ENCODE peak calls at places on chromosomes 3 and 15, in seven cellular contexts. One of them, this sample, is unnamed.
A peak's percentile ranks its signal among the peaks of the same experiment; 100 is the strongest.

GRCh38 chr3:26712211-26713026 is 89.8 kb downstream of the LRRC3B start:
- DNase-seq in spleen: no peak
- DNase-seq in cardiac muscle cell: peak; percentile 85
- DNase-seq in RWPE1: peak; percentile 7
- DNase-seq in right lobe of liver: no peak
- DNase-seq in mammary epithelial cell: peak; percentile 11
- DNase-seq in pancreas: no peak
- DNase-seq in this sample: peak; percentile 72

GRCh38 chr3:38960953-38961622 is 90.7 kb downstream of the SCN11A start:
- DNase-seq in right lobe of liver: no peak
- DNase-seq in spleen: no peak
- DNase-seq in pancreas: peak; percentile 53
- DNase-seq in mammary epithelial cell: peak; percentile 24
- DNase-seq in cardiac muscle cell: peak; percentile 50
- DNase-seq in RWPE1: peak; percentile 26
- DNase-seq in this sample: peak; percentile 23

GRCh38 chr3:111769965-111770364 is 89.1 kb upstream of the PHLDB2 start:
- DNase-seq in spleen: no peak
- DNase-seq in pancreas: no peak
- DNase-seq in right lobe of liver: no peak
- DNase-seq in cardiac muscle cell: no peak
- DNase-seq in mammary epithelial cell: no peak
- DNase-seq in RWPE1: no peak
- DNase-seq in this sample: no peak

GRCh38 chr15:97036301-97036700 is 705.8 kb downstream of the NR2F2 start:
- DNase-seq in mammary epithelial cell: no peak
- DNase-seq in pancreas: no peak
- DNase-seq in cardiac muscle cell: no peak
- DNase-seq in spleen: no peak
- DNase-seq in right lobe of liver: no peak
- DNase-seq in RWPE1: no peak
- DNase-seq in this sample: no peak

GRCh38 chr3:33071946-33072345 is 25.0 kb downstream of the GLB1 start:
- DNase-seq in RWPE1: no peak
- DNase-seq in right lobe of liver: no peak
- DNase-seq in mammary epithelial cell: no peak
- DNase-seq in pancreas: no peak
- DNase-seq in cardiac muscle cell: no peak
- DNase-seq in spleen: no peak
- DNase-seq in this sample: peak; percentile 45

GRCh38 chr3:56366641-56366984 is 101.7 kb downstream of the ERC2 start:
- DNase-seq in mammary epithelial cell: no peak
- DNase-seq in right lobe of liver: no peak
- DNase-seq in RWPE1: no peak
- DNase-seq in cardiac muscle cell: no peak
- DNase-seq in spleen: no peak
- DNase-seq in pancreas: no peak
- DNase-seq in this sample: no peak

GRCh38 chr15:22956980-22957264 is 23.2 kb downstream of the CYFIP1 start:
- DNase-seq in RWPE1: no peak
- DNase-seq in pancreas: no peak
- DNase-seq in spleen: peak; percentile 65
- DNase-seq in right lobe of liver: no peak
- DNase-seq in cardiac muscle cell: no peak
- DNase-seq in mammary epithelial cell: no peak
- DNase-seq in this sample: no peak

GRCh38 chr3:117234321-117234720 is 524.7 kb downstream of the TUSC7 start:
- DNase-seq in mammary epithelial cell: no peak
- DNase-seq in RWPE1: no peak
- DNase-seq in right lobe of liver: no peak
- DNase-seq in cardiac muscle cell: no peak
- DNase-seq in spleen: no peak
- DNase-seq in pancreas: no peak
- DNase-seq in this sample: no peak

GRCh38 chr15:75836953-75837321 is 6.3 kb upstream of the UBE2Q2 start:
- DNase-seq in spleen: no peak
- DNase-seq in pancreas: no peak
- DNase-seq in mammary epithelial cell: peak; percentile 82
- DNase-seq in RWPE1: peak; percentile 57
- DNase-seq in cardiac muscle cell: no peak
- DNase-seq in right lobe of liver: no peak
- DNase-seq in this sample: peak; percentile 26

GRCh38 chr3:106485202-106485601 is 616.4 kb upstream of the CBLB start:
- DNase-seq in spleen: no peak
- DNase-seq in mammary epithelial cell: no peak
- DNase-seq in pancreas: no peak
- DNase-seq in right lobe of liver: no peak
- DNase-seq in RWPE1: no peak
- DNase-seq in cardiac muscle cell: no peak
- DNase-seq in this sample: no peak

GRCh38 chr15:93980149-93980911 is 251.0 kb upstream of the MCTP2 start:
- DNase-seq in cardiac muscle cell: no peak
- DNase-seq in mammary epithelial cell: no peak
- DNase-seq in right lobe of liver: no peak
- DNase-seq in RWPE1: no peak
- DNase-seq in spleen: no peak
- DNase-seq in pancreas: no peak
- DNase-seq in this sample: no peak

GRCh38 chr15:89772933-89773583 is 3.1 kb upstream of the MESP2 start:
- DNase-seq in mammary epithelial cell: peak; percentile 58
- DNase-seq in RWPE1: no peak
- DNase-seq in cardiac muscle cell: no peak
- DNase-seq in spleen: no peak
- DNase-seq in pancreas: no peak
- DNase-seq in right lobe of liver: no peak
- DNase-seq in this sample: peak; percentile 25

GRCh38 chr15:90646662-90647305 is 70.4 kb upstream of the BLM start:
- DNase-seq in right lobe of liver: no peak
- DNase-seq in mammary epithelial cell: no peak
- DNase-seq in RWPE1: no peak
- DNase-seq in spleen: no peak
- DNase-seq in pancreas: no peak
- DNase-seq in cardiac muscle cell: no peak
- DNase-seq in this sample: no peak

GRCh38 chr15:70152070-70152480 is 54.4 kb upstream of the TLE3 start:
- DNase-seq in RWPE1: no peak
- DNase-seq in pancreas: peak; percentile 83
- DNase-seq in cardiac muscle cell: no peak
- DNase-seq in right lobe of liver: no peak
- DNase-seq in spleen: no peak
- DNase-seq in mammary epithelial cell: no peak
- DNase-seq in this sample: peak; percentile 64

GRCh38 chr3:153038779-153039178 is 123.2 kb upstream of the RAP2B start:
- DNase-seq in mammary epithelial cell: peak; percentile 56
- DNase-seq in spleen: no peak
- DNase-seq in pancreas: no peak
- DNase-seq in right lobe of liver: no peak
- DNase-seq in RWPE1: no peak
- DNase-seq in cardiac muscle cell: no peak
- DNase-seq in this sample: no peak

GRCh38 chr3:123075359-123075758 is 8.5 kb downstream of the PDIA5 start:
- DNase-seq in right lobe of liver: no peak
- DNase-seq in cardiac muscle cell: no peak
- DNase-seq in mammary epithelial cell: peak; percentile 54
- DNase-seq in pancreas: no peak
- DNase-seq in RWPE1: no peak
- DNase-seq in spleen: no peak
- DNase-seq in this sample: no peak

GRCh38 chr3:132785292-132785691 is 63.1 kb upstream of the NPHP3 start:
- DNase-seq in pancreas: no peak
- DNase-seq in cardiac muscle cell: no peak
- DNase-seq in RWPE1: no peak
- DNase-seq in spleen: no peak
- DNase-seq in right lobe of liver: no peak
- DNase-seq in mammary epithelial cell: peak; percentile 60
- DNase-seq in this sample: no peak

GRCh38 chr3:197021729-197022404 is 7.8 kb downstream of the MELTF start:
- DNase-seq in mammary epithelial cell: no peak
- DNase-seq in pancreas: no peak
- DNase-seq in cardiac muscle cell: no peak
- DNase-seq in spleen: peak; percentile 47
- DNase-seq in right lobe of liver: no peak
- DNase-seq in RWPE1: no peak
- DNase-seq in this sample: no peak

GRCh38 chr3:190038050-190038631 is 82.6 kb downstream of the P3H2 start:
- DNase-seq in spleen: no peak
- DNase-seq in RWPE1: peak; percentile 94
- DNase-seq in right lobe of liver: no peak
- DNase-seq in mammary epithelial cell: peak; percentile 95
- DNase-seq in pancreas: no peak
- DNase-seq in cardiac muscle cell: peak; percentile 76
- DNase-seq in this sample: no peak

GRCh38 chr3:183494341-183494740 is 61.2 kb downstream of the KLHL6 start:
- DNase-seq in RWPE1: no peak
- DNase-seq in right lobe of liver: no peak
- DNase-seq in pancreas: no peak
- DNase-seq in spleen: no peak
- DNase-seq in mammary epithelial cell: no peak
- DNase-seq in cardiac muscle cell: no peak
- DNase-seq in this sample: no peak

GRCh38 chr3:8931342-8931741 is 31.9 kb downstream of the RAD18 start:
- DNase-seq in cardiac muscle cell: no peak
- DNase-seq in mammary epithelial cell: peak; percentile 10
- DNase-seq in RWPE1: no peak
- DNase-seq in pancreas: no peak
- DNase-seq in right lobe of liver: no peak
- DNase-seq in spleen: no peak
- DNase-seq in this sample: peak; percentile 24

GRCh38 chr3:47018269-47018611 is 38.8 kb downstream of the NBEAL2 start:
- DNase-seq in mammary epithelial cell: no peak
- DNase-seq in cardiac muscle cell: no peak
- DNase-seq in RWPE1: no peak
- DNase-seq in right lobe of liver: no peak
- DNase-seq in spleen: no peak
- DNase-seq in pancreas: no peak
- DNase-seq in this sample: no peak

GRCh38 chr3:47016086-47016933 is 36.8 kb downstream of the NBEAL2 start:
- DNase-seq in right lobe of liver: no peak
- DNase-seq in RWPE1: no peak
- DNase-seq in pancreas: no peak
- DNase-seq in spleen: no peak
- DNase-seq in mammary epithelial cell: no peak
- DNase-seq in cardiac muscle cell: no peak
- DNase-seq in this sample: no peak

GRCh38 chr3:47017504-47018268 is 38.2 kb downstream of the NBEAL2 start:
- DNase-seq in cardiac muscle cell: no peak
- DNase-seq in mammary epithelial cell: no peak
- DNase-seq in right lobe of liver: no peak
- DNase-seq in spleen: no peak
- DNase-seq in pancreas: no peak
- DNase-seq in RWPE1: no peak
- DNase-seq in this sample: no peak

GRCh38 chr3:47015151-47015550 is 35.7 kb downstream of the NBEAL2 start:
- DNase-seq in mammary epithelial cell: no peak
- DNase-seq in spleen: no peak
- DNase-seq in cardiac muscle cell: no peak
- DNase-seq in RWPE1: no peak
- DNase-seq in right lobe of liver: no peak
- DNase-seq in pancreas: no peak
- DNase-seq in this sample: no peak

DNA sequence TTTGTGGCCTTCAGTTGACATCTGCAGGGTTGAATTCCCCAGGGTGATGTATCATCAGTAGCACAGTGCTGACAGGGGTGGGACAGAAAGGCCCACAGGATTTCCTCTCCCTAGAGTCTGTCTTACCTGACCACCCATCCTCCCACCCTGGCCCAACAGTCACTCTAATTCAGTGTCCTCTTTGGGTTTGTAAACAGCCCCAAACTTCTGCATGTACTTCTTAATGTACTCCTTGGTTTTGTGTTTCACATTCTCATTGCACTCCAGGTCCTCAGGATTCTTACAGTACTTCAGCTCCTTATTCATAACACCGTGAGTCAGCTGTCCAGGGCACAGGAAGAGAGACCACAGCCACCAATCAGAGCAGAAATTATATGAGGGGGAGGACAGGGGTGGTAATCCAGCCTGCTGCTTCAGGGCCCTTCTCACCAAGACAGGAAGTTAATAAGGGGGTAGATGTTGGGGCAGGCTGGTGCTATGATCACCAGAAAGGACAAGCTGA is 37.5 kb downstream of the NBEAL2 start:
- DNase-seq in RWPE1: no peak
- DNase-seq in pancreas: no peak
- DNase-seq in spleen: no peak
- DNase-seq in cardiac muscle cell: no peak
- DNase-seq in right lobe of liver: no peak
- DNase-seq in mammary epithelial cell: peak; percentile 76
- DNase-seq in this sample: no peak
- H3K27ac ChIP-seq in RWPE1: no peak overlapping the region
- H3K27ac ChIP-seq in pancreas: no peak overlapping the region
- H3K27ac ChIP-seq in spleen: peak overlapping the region; percentile 38
- H3K27ac ChIP-seq in cardiac muscle cell: no peak overlapping the region
- H3K27ac ChIP-seq in right lobe of liver: no peak overlapping the region
- H3K27ac ChIP-seq in mammary epithelial cell: no peak overlapping the region
- H3K27ac ChIP-seq in this sample: no peak overlapping the region

GRCh38 chr3:69896095-69896494 is 103.4 kb upstream of the SAMMSON start:
- DNase-seq in cardiac muscle cell: no peak
- DNase-seq in right lobe of liver: no peak
- DNase-seq in spleen: no peak
- DNase-seq in pancreas: no peak
- DNase-seq in RWPE1: no peak
- DNase-seq in mammary epithelial cell: no peak
- DNase-seq in this sample: no peak
- H3K27ac ChIP-seq in cardiac muscle cell: no peak overlapping the region
- H3K27ac ChIP-seq in right lobe of liver: no peak overlapping the region
- H3K27ac ChIP-seq in spleen: no peak overlapping the region
- H3K27ac ChIP-seq in pancreas: no peak overlapping the region
- H3K27ac ChIP-seq in RWPE1: no peak overlapping the region
- H3K27ac ChIP-seq in mammary epithelial cell: no peak overlapping the region
- H3K27ac ChIP-seq in this sample: no peak overlapping the region

GRCh38 chr3:186124618-186125017 is 15.7 kb upstream of the ETV5 start:
- DNase-seq in right lobe of liver: no peak
- DNase-seq in mammary epithelial cell: no peak
- DNase-seq in cardiac muscle cell: no peak
- DNase-seq in spleen: no peak
- DNase-seq in RWPE1: no peak
- DNase-seq in pancreas: no peak
- DNase-seq in this sample: no peak
- H3K27ac ChIP-seq in right lobe of liver: no peak overlapping the region
- H3K27ac ChIP-seq in mammary epithelial cell: no peak overlapping the region
- H3K27ac ChIP-seq in cardiac muscle cell: peak overlapping the region; percentile 66
- H3K27ac ChIP-seq in spleen: no peak overlapping the region
- H3K27ac ChIP-seq in RWPE1: no peak overlapping the region
- H3K27ac ChIP-seq in pancreas: peak overlapping the region; percentile 37
- H3K27ac ChIP-seq in this sample: no peak overlapping the region

DNA sequence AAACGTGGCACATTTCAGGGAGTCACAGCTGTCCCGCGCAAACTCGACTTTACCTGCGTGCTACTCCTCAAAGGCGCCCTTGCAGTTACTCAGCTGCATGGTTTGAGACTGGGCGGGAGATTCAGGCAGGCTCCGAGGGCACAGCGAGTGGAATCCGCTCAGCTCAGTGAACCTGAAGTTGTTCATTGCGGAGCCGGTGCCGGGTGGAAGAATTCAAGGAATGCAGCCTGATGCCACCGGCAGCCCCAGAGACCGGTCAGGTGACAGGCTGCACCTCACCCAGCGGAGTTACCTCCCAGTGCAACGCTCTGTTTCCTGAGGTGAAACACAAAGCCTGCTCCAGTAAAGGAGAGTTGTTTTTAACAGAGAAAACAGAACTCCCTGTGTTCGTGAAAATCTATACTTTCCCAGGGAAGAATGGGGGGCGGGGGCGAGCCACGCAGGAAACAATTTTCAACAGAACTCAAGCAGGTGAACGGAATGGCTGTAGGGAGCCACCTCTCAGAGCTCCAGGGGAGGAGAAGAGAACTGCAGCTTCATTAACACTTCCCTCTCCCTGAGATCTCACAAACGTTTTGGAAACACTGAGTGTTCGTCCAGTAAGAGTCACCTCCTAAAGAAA is 3.8 kb downstream of the VEPH1 start:
- DNase-seq in mammary epithelial cell: peak; percentile 62
- DNase-seq in cardiac muscle cell: peak; percentile 86
- DNase-seq in right lobe of liver: peak; percentile 67
- DNase-seq in RWPE1: peak; percentile 70
- DNase-seq in spleen: peak; percentile 69
- DNase-seq in pancreas: peak; percentile 75
- DNase-seq in this sample: peak; percentile 85
- H3K27ac ChIP-seq in mammary epithelial cell: no peak overlapping the region
- H3K27ac ChIP-seq in cardiac muscle cell: peak overlapping the region; percentile 58
- H3K27ac ChIP-seq in right lobe of liver: no peak overlapping the region
- H3K27ac ChIP-seq in RWPE1: peak overlapping the region; percentile 50
- H3K27ac ChIP-seq in spleen: no peak overlapping the region
- H3K27ac ChIP-seq in pancreas: peak overlapping the region; percentile 64
- H3K27ac ChIP-seq in this sample: peak overlapping the region; percentile 62

This sample was measured in MM.1S.